ENCODE peak calls at places on chromosome 2, in six cellular contexts. One of them, this sample, is unnamed.

GRCh38 chr2:85185431-85185940 is 52.3 kb downstream of the TCF7L1 start:
- DNase-seq in cardiac fibroblast: no peak
- DNase-seq in HL-60: no peak
- DNase-seq in AG10803: peak; percentile 20
- DNase-seq in retina: no peak
- DNase-seq in kidney tubule cell: no peak
- DNase-seq in this sample: no peak

GRCh38 chr2:148596033-148596432 is 48.5 kb upstream of the EPC2 start:
- DNase-seq in cardiac fibroblast: no peak
- DNase-seq in HL-60: no peak
- DNase-seq in AG10803: no peak
- DNase-seq in retina: no peak
- DNase-seq in kidney tubule cell: no peak
- DNase-seq in this sample: no peak

GRCh38 chr2:64751286-64752260 is 97.9 kb upstream of the SERTAD2 start:
- DNase-seq in cardiac fibroblast: peak; percentile 70
- DNase-seq in HL-60: no peak
- DNase-seq in AG10803: no peak
- DNase-seq in retina: peak; percentile 98
- DNase-seq in kidney tubule cell: peak; percentile 75
- DNase-seq in this sample: peak; percentile 11

GRCh38 chr2:192735467-192735866 is 540.7 kb upstream of the TMEFF2 start:
- DNase-seq in cardiac fibroblast: no peak
- DNase-seq in HL-60: no peak
- DNase-seq in AG10803: no peak
- DNase-seq in retina: no peak
- DNase-seq in kidney tubule cell: no peak
- DNase-seq in this sample: no peak

GRCh38 chr2:84338069-84338468 is 121.0 kb downstream of the SUCLG1 start:
- DNase-seq in cardiac fibroblast: no peak
- DNase-seq in HL-60: no peak
- DNase-seq in AG10803: peak; percentile 95
- DNase-seq in retina: no peak
- DNase-seq in kidney tubule cell: no peak
- DNase-seq in this sample: no peak

GRCh38 chr2:226618875-226619605 is 180.6 kb downstream of the IRS1 start:
- DNase-seq in cardiac fibroblast: peak; percentile 63
- DNase-seq in HL-60: no peak
- DNase-seq in AG10803: peak; percentile 86
- DNase-seq in retina: no peak
- DNase-seq in kidney tubule cell: peak; percentile 40
- DNase-seq in this sample: no peak

GRCh38 chr2:166017208-166017607 is 63.6 kb upstream of the TTC21B start:
- DNase-seq in cardiac fibroblast: no peak
- DNase-seq in HL-60: no peak
- DNase-seq in AG10803: no peak
- DNase-seq in retina: no peak
- DNase-seq in kidney tubule cell: peak; percentile 21
- DNase-seq in this sample: no peak

GRCh38 chr2:113840463-113840975 is 49.4 kb upstream of the ACTR3 start:
- DNase-seq in cardiac fibroblast: no peak
- DNase-seq in HL-60: no peak
- DNase-seq in AG10803: no peak
- DNase-seq in retina: no peak
- DNase-seq in kidney tubule cell: peak; percentile 59
- DNase-seq in this sample: no peak

GRCh38 chr2:222283634-222284033 is 15.2 kb downstream of the PAX3 start:
- DNase-seq in cardiac fibroblast: no peak
- DNase-seq in HL-60: no peak
- DNase-seq in AG10803: no peak
- DNase-seq in retina: peak; percentile 70
- DNase-seq in kidney tubule cell: no peak
- DNase-seq in this sample: no peak

GRCh38 chr2:117875786-117876185 is 61.3 kb downstream of the DDX18 start:
- DNase-seq in cardiac fibroblast: no peak
- DNase-seq in HL-60: peak; percentile 4
- DNase-seq in AG10803: no peak
- DNase-seq in retina: no peak
- DNase-seq in kidney tubule cell: no peak
- DNase-seq in this sample: no peak

GRCh38 chr2:133607679-133608078 is 39.4 kb upstream of the NCKAP5 start:
- DNase-seq in cardiac fibroblast: no peak
- DNase-seq in HL-60: no peak
- DNase-seq in AG10803: peak; percentile 27
- DNase-seq in retina: no peak
- DNase-seq in kidney tubule cell: peak; percentile 88
- DNase-seq in this sample: no peak

GRCh38 chr2:26769501-26769850 is 5.4 kb downstream of the SLC35F6 start:
- DNase-seq in cardiac fibroblast: no peak
- DNase-seq in HL-60: no peak
- DNase-seq in AG10803: no peak
- DNase-seq in retina: no peak
- DNase-seq in kidney tubule cell: no peak
- DNase-seq in this sample: no peak

GRCh38 chr2:31381601-31382000 is 32.9 kb downstream of the XDH start:
- DNase-seq in cardiac fibroblast: no peak
- DNase-seq in HL-60: no peak
- DNase-seq in AG10803: no peak
- DNase-seq in retina: no peak
- DNase-seq in kidney tubule cell: no peak
- DNase-seq in this sample: no peak

GRCh38 chr2:98547092-98547798 is 61.1 kb downstream of the COA5 start:
- DNase-seq in cardiac fibroblast: no peak
- DNase-seq in HL-60: no peak
- DNase-seq in AG10803: no peak
- DNase-seq in retina: no peak
- DNase-seq in kidney tubule cell: peak; percentile 56
- DNase-seq in this sample: no peak

GRCh38 chr2:238754259-238754658 is 93.6 kb upstream of the TWIST2 start:
- DNase-seq in cardiac fibroblast: no peak
- DNase-seq in HL-60: no peak
- DNase-seq in AG10803: no peak
- DNase-seq in retina: no peak
- DNase-seq in kidney tubule cell: no peak
- DNase-seq in this sample: no peak